ENCODE peak calls at places on chromosomes 12 and 14, in five cellular contexts. Z, O, M, B and A are unnamed samples. For H3K36me3, the result is how much of the 10 kb centered on the place peaks cover.

GRCh38 chr12:105418232-105418631 is 87.7 kb downstream of the C12orf75 start:
- DNase-seq in Z (no peak), O (no peak), M (peak), B (peak), A (peak)

GRCh38 chr12:13347241-13348043 is 150.9 kb downstream of the EMP1 start:
- DNase-seq in Z (no peak), O (no peak), M (peak), B (peak), A (peak)

GRCh38 chr12:118964988-118965387 is 16.4 kb upstream of the SRRM4 start:
- DNase-seq in Z (no peak), O (no peak), M (no peak), B (no peak), A (no peak)

GRCh38 chr12:102543931-102544485 is 63.6 kb upstream of the IGF1 start:
- DNase-seq in Z (no peak), O (no peak), M (no peak), B (no peak), A (no peak)

GRCh38 chr12:124565071-124565491 is 2.3 kb downstream of the NCOR2 start:
- DNase-seq in Z (no peak), O (peak), M (no peak), B (no peak), A (no peak)

GRCh38 chr12:29148958-29149690 is at the start of gene FAR2:
- DNase-seq in Z (peak), O (peak), M (peak), B (peak), A (no peak)

GRCh38 chr14:59847711-59848110 is 22.9 kb downstream of the RTN1 start:
- DNase-seq in Z (no peak), O (no peak), M (no peak), B (no peak), A (no peak)

GRCh38 chr12:121812320-121812871 is 8.6 kb downstream of the SETD1B start:
- DNase-seq in Z (peak), O (peak), M (peak), B (peak), A (no peak)

GRCh38 chr14:93683241-93683640 is 105.0 kb downstream of the PRIMA1 start:
- DNase-seq in Z (no peak), O (no peak), M (no peak), B (no peak), A (no peak)

GRCh38 chr14:106586098-106586704 is 1059.8 kb downstream of the TMEM121 start:
- DNase-seq in Z (peak), O (peak), M (no peak), B (no peak), A (no peak)

GRCh38 chr12:20624718-20625117 is 70.4 kb upstream of the SLCO1C1 start:
- DNase-seq in Z (no peak), O (no peak), M (peak), B (peak), A (no peak)

GRCh38 chr14:101602466-101602840 is 41.2 kb downstream of the DIO3 start:
- DNase-seq in Z (no peak), O (no peak), M (no peak), B (no peak), A (no peak)

GRCh38 chr12:17108877-17109520 is 503.0 kb upstream of the LMO3 start:
- DNase-seq in Z (no peak), O (no peak), M (no peak), B (no peak), A (no peak)

GRCh38 chr12:6915023-6915788 is 826 bp downstream of the ENO2 start:
- DNase-seq in Z (peak), O (no peak), M (no peak), B (no peak), A (no peak)

GRCh38 chr14:100045687-100046344 is 19.4 kb upstream of the EVL start:
- DNase-seq in Z (no peak), O (no peak), M (peak), B (no peak), A (no peak)

GRCh38 chr14:103385994-103386491 is 828 bp downstream of the MARK3 start:
- DNase-seq in Z (peak), O (peak), M (no peak), B (no peak), A (no peak)

GRCh38 chr14:22546722-22547071 is 42.3 kb downstream of the DAD1 start:
- DNase-seq in Z (no peak), O (no peak), M (no peak), B (no peak), A (no peak)

GRCh38 chr14:44490966-44491365 is 16.1 kb downstream of the FSCB start:
- DNase-seq in Z (no peak), O (no peak), M (no peak), B (no peak), A (no peak)

GRCh38 chr12:116263431-116263830 is 14.1 kb downstream of the MED13L start:
- DNase-seq in Z (no peak), O (no peak), M (no peak), B (no peak), A (no peak)
- TF ChIP-seq CTCF in Z (no peak), O (no peak), M (no peak), B (no peak), A (no peak)

GRCh38 chr14:74241611-74242005 is 2.4 kb downstream of the VSX2 start:
- DNase-seq in Z (no peak), O (no peak), M (no peak), B (no peak), A (no peak)
- H3K4me3 ChIP-seq in Z (no peak), O (no peak), M (peak), B (no peak), A (no peak)

GRCh38 chr14:35844494-35844893 is 18.4 kb downstream of the BRMS1L start:
- DNase-seq in Z (no peak), O (no peak), M (no peak), B (no peak), A (no peak)
- H3K36me3 ChIP-seq in Z (half or more), O (under half), M (under half), B (under half), A (under half)

DNA sequence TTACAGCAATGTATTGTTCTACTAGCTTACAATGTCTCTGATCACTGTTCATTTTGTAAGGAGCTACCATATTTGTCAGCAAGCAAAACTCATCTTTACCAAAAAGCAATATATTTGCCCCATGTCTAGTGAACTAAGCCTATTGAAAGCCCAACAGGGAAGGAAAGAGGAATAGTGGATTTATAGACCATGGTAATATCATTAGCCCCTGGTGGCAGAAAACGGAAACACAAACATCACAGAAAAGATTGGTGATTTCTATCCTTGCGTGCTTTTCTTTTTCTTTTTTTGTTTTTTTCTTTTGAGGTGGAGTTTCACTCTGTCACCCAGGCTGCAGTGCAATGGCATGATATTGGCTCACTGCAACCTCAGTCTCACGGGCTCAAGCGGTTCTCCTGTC is 1562.4 kb upstream of the TMEM132C start:
- DNase-seq in Z (no peak), O (no peak), M (no peak), B (no peak), A (no peak)
- TF ChIP-seq CTCF in Z (no peak), O (no peak), M (no peak), B (no peak), A (peak)

GRCh38 chr12:54359762-54360351 is 4.4 kb downstream of the GPR84 start:
- DNase-seq in Z (no peak), O (no peak), M (no peak), B (no peak), A (no peak)

GRCh38 chr12:54358620-54358944 is 5.7 kb downstream of the GPR84 start:
- DNase-seq in Z (no peak), O (no peak), M (no peak), B (no peak), A (no peak)

GRCh38 chr12:54358945-54359761 is 5.1 kb downstream of the GPR84 start:
- DNase-seq in Z (peak), O (peak), M (peak), B (peak), A (peak)

GRCh38 chr12:54363047-54363446 is 1.2 kb downstream of the GPR84 start:
- DNase-seq in Z (no peak), O (no peak), M (no peak), B (no peak), A (no peak)

GRCh38 chr12:54360717-54361456 is 3.4 kb downstream of the GPR84 start:
- DNase-seq in Z (peak), O (peak), M (peak), B (peak), A (no peak)
- H3K4me3 ChIP-seq in Z (no peak), O (no peak), M (no peak), B (no peak), A (no peak)

GRCh38 chr12:49051373-49051764 is 9.2 kb downstream of the KMT2D start:
- DNase-seq in Z (peak), O (no peak), M (no peak), B (no peak), A (no peak)
- H3K36me3 ChIP-seq in Z (half or more), O (under half), M (half or more), B (half or more), A (half or more)

GRCh38 chr12:22543246-22544037 is 900 bp downstream of the C2CD5 start:
- DNase-seq in Z (peak), O (peak), M (peak), B (no peak), A (no peak)

GRCh38 chr12:22538336-22538735 is 6.0 kb downstream of the C2CD5 start:
- DNase-seq in Z (no peak), O (no peak), M (no peak), B (no peak), A (no peak)

GRCh38 chr12:22539055-22539454 is 5.3 kb downstream of the C2CD5 start:
- DNase-seq in Z (no peak), O (no peak), M (no peak), B (no peak), A (no peak)

GRCh38 chr12:22541496-22541895 is 2.8 kb downstream of the C2CD5 start:
- DNase-seq in Z (no peak), O (no peak), M (no peak), B (no peak), A (no peak)

GRCh38 chr12:22544038-22544979 is at the start of gene C2CD5:
- DNase-seq in Z (peak), O (peak), M (peak), B (peak), A (peak)
- TF ChIP-seq CTCF in Z (peak), O (peak), M (peak), B (peak), A (peak)